ENCODE peak calls at places on chromosome X, in four cellular contexts. V is WTC11, H is HepG2, E is K562. C is an unnamed sample.

GRCh38 chrX:153494541-153495361 is at the start of gene BGN:
- DNase-seq in V (peak), H (peak), E (peak), C (peak)

GRCh38 chrX:154477891-154478477 is 1.1 kb downstream of the LAGE3 start:
- DNase-seq in V (no peak), H (no peak), E (no peak), C (no peak)

GRCh38 chrX:9885150-9885549 is 82.0 kb upstream of the CLDN34 start:
- DNase-seq in V (peak), H (peak), E (peak), C (peak)

GRCh38 chrX:108516184-108516583 is 76.5 kb downstream of the COL4A5 start:
- DNase-seq in V (no peak), H (peak), E (no peak), C (no peak)

GRCh38 chrX:47958943-47959342 is 44.8 kb downstream of the ZNF182 start:
- DNase-seq in V (no peak), H (peak), E (peak), C (peak)

GRCh38 chrX:1472975-1473374 is 20.3 kb upstream of the ASMTL start:
- DNase-seq in V (no peak), H (no peak), E (no peak), C (no peak)

GRCh38 chrX:40095588-40096394 is 2.0 kb downstream of the BCOR start:
- DNase-seq in V (no peak), H (no peak), E (peak), C (no peak)

GRCh38 chrX:110081740-110082139 is 78.8 kb downstream of the TMEM164 start:
- DNase-seq in V (no peak), H (no peak), E (no peak), C (no peak)

GRCh38 chrX:13752646-13753045 is 18.1 kb downstream of the OFD1 start:
- DNase-seq in V (no peak), H (no peak), E (no peak), C (no peak)

GRCh38 chrX:130296743-130297142 is 28.0 kb upstream of the ZNF280C start:
- DNase-seq in V (no peak), H (no peak), E (no peak), C (no peak)

GRCh38 chrX:13669246-13669689 is 16.3 kb downstream of the TCEANC start:
- DNase-seq in V (no peak), H (peak), E (peak), C (no peak)

GRCh38 chrX:67290489-67291220 is 253.2 kb upstream of the AR start:
- DNase-seq in V (no peak), H (no peak), E (no peak), C (no peak)

GRCh38 chrX:154030266-154030665 is 10.6 kb upstream of the IRAK1 start:
- DNase-seq in V (no peak), H (no peak), E (no peak), C (no peak)

GRCh38 chrX:105018865-105019264 is 201.6 kb downstream of the TEX13A start:
- DNase-seq in V (no peak), H (no peak), E (no peak), C (no peak)

GRCh38 chrX:153884136-153885076 is 1.6 kb downstream of the L1CAM start:
- DNase-seq in V (no peak), H (no peak), E (no peak), C (no peak)

GRCh38 chrX:131979116-131979515 is 44.0 kb upstream of the STK26 start:
- DNase-seq in V (no peak), H (no peak), E (no peak), C (no peak)

GRCh38 chrX:154321624-154322023 is 26.0 kb downstream of the TKTL1 start:
- DNase-seq in V (no peak), H (peak), E (peak), C (no peak)

GRCh38 chrX:150575415-150575814 is 7.0 kb downstream of the MTM1 start:
- DNase-seq in V (no peak), H (no peak), E (no peak), C (no peak)

GRCh38 chrX:94057385-94057784 is 383.4 kb downstream of the FAM133A start:
- DNase-seq in V (no peak), H (no peak), E (no peak), C (no peak)

GRCh38 chrX:142036111-142036510 is 132.4 kb downstream of the MAGEC1 start:
- DNase-seq in V (no peak), H (no peak), E (no peak), C (no peak)

GRCh38 chrX:81925812-81926211 is 723.9 kb downstream of the SH3BGRL start:
- DNase-seq in V (no peak), H (no peak), E (no peak), C (no peak)

GRCh38 chrX:3651272-3651671 is 62.2 kb downstream of the PRKX start:
- DNase-seq in V (no peak), H (no peak), E (peak), C (no peak)

GRCh38 chrX:85244411-85245210 is 820 bp downstream of the ZNF711 start:
- DNase-seq in V (peak), H (no peak), E (peak), C (peak)

GRCh38 chrX:111040377-111041017 is 55.5 kb upstream of the PAK3 start:
- DNase-seq in V (no peak), H (no peak), E (no peak), C (no peak)

GRCh38 chrX:47218280-47218919 is at the start of gene CDK16:
- DNase-seq in V (peak), H (peak), E (peak), C (peak)

GRCh38 chrX:133999013-133999705 is 13.8 kb upstream of the GPC3 start:
- DNase-seq in V (no peak), H (no peak), E (no peak), C (no peak)

GRCh38 chrX:104568304-104568915 is 2.4 kb downstream of the IL1RAPL2 start:
- DNase-seq in V (no peak), H (no peak), E (no peak), C (no peak)

GRCh38 chrX:134604701-134605271 is 53.5 kb downstream of the PLAC1 start:
- DNase-seq in V (no peak), H (no peak), E (no peak), C (no peak)

GRCh38 chrX:9610774-9611392 is 146.0 kb downstream of the TBL1X start:
- DNase-seq in V (no peak), H (no peak), E (no peak), C (no peak)

GRCh38 chrX:41499195-41499594 is 52.1 kb downstream of the NYX start:
- DNase-seq in V (no peak), H (no peak), E (no peak), C (no peak)

GRCh38 chrX:17009856-17010650 is 63.6 kb downstream of the REPS2 start:
- DNase-seq in V (no peak), H (no peak), E (no peak), C (no peak)

GRCh38 chrX:135652602-135653001 is 60.8 kb upstream of the CT45A1 start:
- DNase-seq in V (no peak), H (no peak), E (no peak), C (no peak)

GRCh38 chrX:146456058-146456457 is 353.5 kb upstream of the CXorf51B start:
- DNase-seq in V (no peak), H (no peak), E (no peak), C (no peak)

GRCh38 chrX:13688384-13688771 is 550 bp upstream of the RAB9A start:
- DNase-seq in V (no peak), H (no peak), E (peak), C (no peak)

GRCh38 chrX:40922307-40922706 is 162.9 kb upstream of the USP9X start:
- DNase-seq in V (peak), H (peak), E (peak), C (no peak)

GRCh38 chrX:119010491-119010890 is 36.1 kb downstream of the LONRF3 start:
- DNase-seq in V (no peak), H (no peak), E (no peak), C (no peak)

GRCh38 chrX:119009071-119009470 is 34.7 kb downstream of the LONRF3 start:
- DNase-seq in V (no peak), H (no peak), E (no peak), C (no peak)

GRCh38 chrX:119004920-119005524 is 30.6 kb downstream of the LONRF3 start:
- DNase-seq in V (peak), H (peak), E (peak), C (peak)

GRCh38 chrX:119007189-119007770 is 32.9 kb downstream of the LONRF3 start:
- DNase-seq in V (no peak), H (no peak), E (no peak), C (no peak)

GRCh38 chrX:119008122-119008744 is 33.8 kb downstream of the LONRF3 start:
- DNase-seq in V (peak), H (peak), E (peak), C (peak)
- TF ChIP-seq SP1 in V (no peak), H (no peak), E (no peak), C (no peak)

GRCh38 chrX:14903891-14904290 is 30.7 kb downstream of the MOSPD2 start:
- DNase-seq in V (no peak), H (no peak), E (no peak), C (no peak)

GRCh38 chrX:14902536-14902935 is 29.3 kb downstream of the MOSPD2 start:
- DNase-seq in V (no peak), H (no peak), E (no peak), C (no peak)

GRCh38 chrX:14897042-14897441 is 23.8 kb downstream of the MOSPD2 start:
- DNase-seq in V (no peak), H (no peak), E (no peak), C (no peak)

GRCh38 chrX:14896273-14896672 is 23.1 kb downstream of the MOSPD2 start:
- DNase-seq in V (no peak), H (no peak), E (no peak), C (no peak)

DNA sequence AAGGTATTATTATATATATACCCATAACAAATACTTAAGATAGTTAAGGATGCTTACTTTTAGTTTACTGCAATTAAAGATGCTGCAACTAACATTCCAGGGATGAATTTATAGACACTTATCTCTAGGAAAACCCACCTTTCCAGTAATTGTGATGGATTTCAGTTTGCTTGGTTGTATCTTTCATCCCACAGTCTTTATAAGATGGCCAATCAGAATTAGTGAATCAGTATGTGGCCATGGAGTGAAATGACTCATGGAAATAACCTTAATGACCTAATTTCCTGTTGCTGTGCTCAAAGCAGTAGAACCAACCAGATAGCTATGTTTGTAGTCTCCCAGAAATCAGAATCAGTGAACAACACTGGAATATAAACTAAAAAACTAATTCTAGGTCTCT is 26.4 kb downstream of the MOSPD2 start:
- DNase-seq in V (no peak), H (no peak), E (peak), C (no peak)
- TF ChIP-seq ELF4 in V (no peak), H (no peak), E (no peak), C (no peak)

GRCh38 chrX:346034-346813 is 27.6 kb upstream of the GTPBP6 start:
- DNase-seq in V (peak), H (no peak), E (no peak), C (no peak)
- TF ChIP-seq SP1 in V (no peak), H (no peak), E (no peak), C (no peak)

GRCh38 chrX:115521717-115522116 is 39.3 kb upstream of the PLS3 start:
- DNase-seq in V (no peak), H (no peak), E (no peak), C (no peak)
- TF ChIP-seq ELF4 in V (no peak), H (no peak), E (no peak), C (no peak)

GRCh38 chrX:144717682-144718081 is 529.6 kb upstream of the SPANXN1 start:
- DNase-seq in V (no peak), H (no peak), E (no peak), C (no peak)

DNA sequence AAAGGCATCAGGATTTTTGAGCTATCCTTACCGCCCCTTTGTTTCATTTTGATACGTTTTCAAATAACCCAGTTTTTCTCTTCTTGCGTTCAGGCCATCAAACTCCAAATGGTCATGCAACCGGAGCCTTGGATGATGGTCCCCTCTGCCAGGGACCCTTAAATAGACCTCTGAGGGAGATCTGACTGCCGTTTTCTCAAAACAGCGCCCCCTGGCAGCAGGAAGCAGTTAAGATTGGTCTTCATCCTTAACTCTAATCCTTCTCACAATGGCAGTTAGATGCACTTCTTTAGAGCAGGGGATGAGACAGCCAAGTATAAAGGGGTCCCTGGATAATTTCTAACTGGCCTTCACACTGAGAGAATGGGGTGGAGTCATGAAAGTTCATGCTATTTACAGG is 525.0 kb upstream of the SPANXN1 start:
- DNase-seq in V (no peak), H (no peak), E (no peak), C (no peak)
- TF ChIP-seq SP1 in V (no peak), H (no peak), E (no peak), C (no peak)

DNA sequence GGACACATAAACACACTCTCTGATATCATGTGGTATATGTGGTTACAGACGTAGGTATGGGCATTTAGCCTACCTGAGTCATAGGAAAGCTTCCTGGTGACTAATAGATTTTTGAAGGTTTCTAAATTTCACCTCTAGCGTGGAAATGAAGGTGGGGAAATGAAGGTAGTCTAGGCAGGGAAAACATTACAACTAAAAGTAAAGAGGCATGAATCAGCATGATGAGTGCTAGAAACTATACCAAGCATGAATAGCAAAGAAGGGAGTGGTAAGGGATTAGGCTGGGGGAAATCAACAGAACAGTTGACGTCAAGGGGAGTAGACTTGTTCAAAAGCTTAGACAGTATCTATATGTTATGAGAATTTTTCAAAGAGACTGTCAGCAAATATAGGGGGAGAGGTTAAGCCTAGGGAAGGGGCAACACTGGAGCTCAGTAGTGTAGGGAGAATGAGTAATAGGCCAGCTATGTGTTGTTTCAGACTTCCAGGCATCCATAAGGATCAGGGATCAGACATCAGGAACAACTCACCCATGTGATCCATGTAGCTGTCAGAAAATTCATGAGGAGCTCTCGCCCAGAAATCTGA is 279.3 kb upstream of the DIPK2B start:
- DNase-seq in V (no peak), H (peak), E (no peak), C (no peak)
- TF ChIP-seq ELF4 in V (no peak), H (no peak), E (no peak), C (no peak)

GRCh38 chrX:38552721-38553120 is 8.6 kb upstream of the TSPAN7 start:
- DNase-seq in V (no peak), H (no peak), E (no peak), C (no peak)

GRCh38 chrX:38548508-38548907 is 12.8 kb upstream of the TSPAN7 start:
- DNase-seq in V (no peak), H (no peak), E (no peak), C (no peak)
- TF ChIP-seq SP1 in V (no peak), H (no peak), E (no peak), C (no peak)